ENCODE peak calls at places on chromosomes 7 and 10, in eight cellular contexts. R is neural progenitor cell, H is KBM-7, F is GDM1, M is foreskin fibroblast, V is lung microvascular endothelial cell, S is astrocyte of the spinal cord, W is activated T-cell treated with anti-CD3 and anti-CD28 coated beads for 1 hour. T is an unnamed sample.

GRCh38 chr10:93334901-93335312 is 147.2 kb downstream of the MYOF start:
- DNase-seq in R (no peak), H (no peak), F (no peak), M (peak; percentile 75), V (peak; percentile 14), S (peak; percentile 53), W (no peak), T (peak; percentile 57)

GRCh38 chr7:80593869-80594587 is 44.4 kb upstream of the CD36 start:
- DNase-seq in R (no peak), H (no peak), F (no peak), M (no peak), V (no peak), S (peak; percentile 2), W (no peak), T (no peak)

GRCh38 chr10:109456566-109457361 is 466.5 kb downstream of the XPNPEP1 start:
- DNase-seq in R (peak; percentile 71), H (no peak), F (no peak), M (no peak), V (no peak), S (no peak), W (no peak), T (peak; percentile 67)

GRCh38 chr10:30387646-30388243 is 38.7 kb upstream of the MTPAP start:
- DNase-seq in R (no peak), H (no peak), F (no peak), M (peak; percentile 43), V (no peak), S (peak; percentile 40), W (no peak), T (no peak)

GRCh38 chr7:155931386-155932085 is 119.3 kb upstream of the SHH start:
- DNase-seq in R (no peak), H (no peak), F (no peak), M (no peak), V (no peak), S (no peak), W (no peak), T (no peak)

GRCh38 chr7:34759477-34760125 is 101.6 kb downstream of the NPSR1 start:
- DNase-seq in R (peak; percentile 63), H (peak; percentile 43), F (no peak), M (peak; percentile 54), V (peak; percentile 57), S (peak; percentile 57), W (no peak), T (peak; percentile 38)

GRCh38 chr7:140060788-140061606 is 1.8 kb downstream of the PARP12 start:
- DNase-seq in R (no peak), H (no peak), F (no peak), M (peak; percentile 38), V (peak; percentile 86), S (peak; percentile 32), W (no peak), T (no peak)

GRCh38 chr10:116721991-116722392 is 20.4 kb downstream of the HSPA12A start:
- DNase-seq in R (peak; percentile 60), H (no peak), F (no peak), M (no peak), V (no peak), S (peak; percentile 41), W (no peak), T (peak; percentile 64)

GRCh38 chr7:94440460-94441039 is 45.9 kb downstream of the COL1A2 start:
- DNase-seq in R (no peak), H (no peak), F (no peak), M (no peak), V (no peak), S (peak; percentile 53), W (no peak), T (peak; percentile 29)

T was measured in ELF-1.